ENCODE peak calls at places on chromosomes 13 and 19, in nine cellular contexts. N is psoas muscle; W is activated naive CD4-positive, alpha-beta T cell; S is dorsolateral prefrontal cortex; A is hippocampal formation; K is brain microvascular endothelial cell; I is vagina; Y is posterior vena cava; E is amygdala. D is an unnamed sample.

GRCh38 chr19:12757544-12758274 is 6.1 kb downstream of the BEST2 start:
- DNase-seq in N (peak), W (peak), S (peak), A (peak), K (peak), I (no peak), Y (peak), E (no peak), D (peak)

GRCh38 chr13:94028234-94029145 is 451.0 kb downstream of the DCT start:
- DNase-seq in N (no peak), W (no peak), S (no peak), A (no peak), K (no peak), I (no peak), Y (no peak), E (no peak), D (no peak)

GRCh38 chr13:94154362-94154761 is 325.1 kb downstream of the DCT start:
- DNase-seq in N (peak), W (no peak), S (no peak), A (no peak), K (peak), I (no peak), Y (no peak), E (no peak), D (no peak)

GRCh38 chr19:13103585-13103923 is 896 bp upstream of the LYL1 start:
- DNase-seq in N (no peak), W (no peak), S (no peak), A (no peak), K (no peak), I (peak), Y (no peak), E (no peak), D (no peak)

GRCh38 chr19:22144394-22144793 is 52.4 kb downstream of the ZNF676 start:
- DNase-seq in N (no peak), W (no peak), S (no peak), A (no peak), K (no peak), I (no peak), Y (no peak), E (no peak), D (no peak)

GRCh38 chr13:76067850-76068249 is 431.7 kb downstream of the LMO7 start:
- DNase-seq in N (no peak), W (no peak), S (no peak), A (no peak), K (no peak), I (no peak), Y (no peak), E (no peak), D (no peak)

GRCh38 chr13:27076411-27076810 is 95.2 kb downstream of the USP12 start:
- DNase-seq in N (no peak), W (no peak), S (no peak), A (no peak), K (no peak), I (no peak), Y (no peak), E (no peak), D (no peak)

GRCh38 chr19:38838208-38838985 is 6.8 kb upstream of the ECH1 start:
- DNase-seq in N (no peak), W (no peak), S (no peak), A (no peak), K (no peak), I (no peak), Y (no peak), E (no peak), D (no peak)

GRCh38 chr19:11164879-11165406 is 9.4 kb upstream of the SPC24 start:
- DNase-seq in N (peak), W (no peak), S (no peak), A (peak), K (no peak), I (peak), Y (peak), E (no peak), D (no peak)

GRCh38 chr13:76832258-76832988 is 53.8 kb downstream of the KCTD12 start:
- DNase-seq in N (no peak), W (no peak), S (no peak), A (no peak), K (no peak), I (no peak), Y (no peak), E (no peak), D (no peak)

GRCh38 chr13:44317752-44318550 is 55.7 kb upstream of the SERP2 start:
- DNase-seq in N (no peak), W (no peak), S (no peak), A (no peak), K (no peak), I (no peak), Y (no peak), E (no peak), D (no peak)

D was measured in occipital lobe.